ENCODE peak calls at places on chromosomes 13 and 19, in six cellular contexts. F is Peyer's patch; K is AG08396; E is neural crest cell; U is NCI-H345; I is activated naive CD8-positive, alpha-beta T cell treated with anti-CD3 and anti-CD28 coated beads, Interleukin-2, amount 50 U/mL, for 24 hours. B is an unnamed sample.

GRCh38 chr19:49844138-49844740 is 6.7 kb upstream of the PTOV1 start:
- DNase-seq in F (no peak), K (no peak), E (no peak), U (no peak), I (no peak), B (no peak)

GRCh38 chr19:2659856-2660432 is 42.5 kb downstream of the GNG7 start:
- DNase-seq in F (no peak), K (no peak), E (no peak), U (no peak), I (no peak), B (no peak)

GRCh38 chr13:60379837-60380236 is 17.2 kb upstream of the TDRD3 start:
- DNase-seq in F (no peak), K (no peak), E (no peak), U (no peak), I (no peak), B (peak)

GRCh38 chr13:91017669-91018053 is 329.8 kb upstream of the MIR17HG start:
- DNase-seq in F (no peak), K (no peak), E (peak), U (no peak), I (no peak), B (no peak)

GRCh38 chr13:26721251-26721939 is 39.2 kb downstream of the GPR12 start:
- DNase-seq in F (peak), K (no peak), E (no peak), U (no peak), I (peak), B (no peak)

GRCh38 chr13:97243915-97244820 is 22.0 kb downstream of the MBNL2 start:
- DNase-seq in F (no peak), K (no peak), E (no peak), U (no peak), I (no peak), B (no peak)

GRCh38 chr19:50333737-50334617 is 4.8 kb upstream of the KCNC3 start:
- DNase-seq in F (peak), K (peak), E (peak), U (peak), I (peak), B (peak)

GRCh38 chr13:112647256-112647655 is 42.6 kb upstream of the ATP11A start:
- DNase-seq in F (no peak), K (no peak), E (no peak), U (no peak), I (no peak), B (no peak)

GRCh38 chr19:4580021-4580901 is 20.8 kb upstream of the SEMA6B start:
- DNase-seq in F (no peak), K (no peak), E (no peak), U (no peak), I (no peak), B (no peak)

GRCh38 chr19:7846247-7846646 is 16.2 kb downstream of the EVI5L start:
- DNase-seq in F (no peak), K (no peak), E (no peak), U (no peak), I (no peak), B (no peak)

GRCh38 chr13:48110132-48110868 is 15.4 kb upstream of the MED4 start:
- DNase-seq in F (no peak), K (no peak), E (no peak), U (no peak), I (no peak), B (no peak)

GRCh38 chr19:15551183-15552004 is 43.1 kb downstream of the CYP4F22 start:
- DNase-seq in F (peak), K (peak), E (no peak), U (no peak), I (peak), B (peak)

GRCh38 chr13:46801831-46802230 is 4.9 kb upstream of the ESD start:
- DNase-seq in F (no peak), K (no peak), E (no peak), U (no peak), I (no peak), B (no peak)

GRCh38 chr19:33388817-33389573 is 15.5 kb downstream of the CEBPG start:
- DNase-seq in F (no peak), K (no peak), E (no peak), U (no peak), I (no peak), B (no peak)

GRCh38 chr13:65940720-65941119 is 1289.4 kb downstream of the PCDH9 start:
- DNase-seq in F (no peak), K (no peak), E (no peak), U (peak), I (no peak), B (no peak)

GRCh38 chr13:106373989-106374572 is 161.4 kb downstream of the EFNB2 start:
- DNase-seq in F (no peak), K (no peak), E (no peak), U (no peak), I (peak), B (no peak)

GRCh38 chr19:29551774-29552173 is 26.0 kb downstream of the VSTM2B start:
- DNase-seq in F (no peak), K (no peak), E (no peak), U (no peak), I (no peak), B (no peak)

GRCh38 chr19:48770223-48770622 is 14.9 kb downstream of the FGF21 start:
- DNase-seq in F (no peak), K (no peak), E (no peak), U (no peak), I (no peak), B (no peak)

GRCh38 chr13:91719033-91719432 is 320.6 kb downstream of the GPC5 start:
- DNase-seq in F (no peak), K (no peak), E (no peak), U (no peak), I (no peak), B (no peak)

GRCh38 chr19:53545271-53546065 is 7.5 kb downstream of the ZNF331 start:
- DNase-seq in F (no peak), K (peak), E (no peak), U (no peak), I (no peak), B (no peak)

GRCh38 chr19:34925278-34925855 is 1.3 kb upstream of the ZNF30 start:
- DNase-seq in F (no peak), K (no peak), E (no peak), U (no peak), I (no peak), B (no peak)

GRCh38 chr13:80339841-80340642 is 884 bp downstream of the SPRY2 start:
- DNase-seq in F (peak), K (peak), E (peak), U (peak), I (peak), B (peak)

GRCh38 chr13:100244431-100244830 is 155.5 kb downstream of the PCCA start:
- DNase-seq in F (no peak), K (no peak), E (no peak), U (no peak), I (no peak), B (no peak)

GRCh38 chr19:1634242-1634937 is 18.0 kb downstream of the TCF3 start:
- DNase-seq in F (no peak), K (no peak), E (no peak), U (no peak), I (no peak), B (no peak)

B was measured in HAP-1.